ENCODE peak calls at places on chromosomes 13 and 19, in seven cellular contexts. M is thoracic aorta; J is cardiac muscle cell; K is aorta; X is uterus; D is adrenal gland; U is CD4-positive, CD25-positive, alpha-beta regulatory T cell. H is an unnamed sample.

GRCh38 chr19:52520013-52520412 is 7.5 kb upstream of the ZNF808 start:
- DNase-seq in X (no peak), U (no peak), D (no peak), M (no peak), J (no peak), K (no peak), H (no peak)

GRCh38 chr19:34145741-34146202 is 26.5 kb upstream of the LSM14A start:
- DNase-seq in U (peak; percentile 73), M (no peak), K (no peak), J (peak; percentile 70), D (peak; percentile 24), X (peak; percentile 23), H (no peak)

GRCh38 chr19:18833141-18833476 is 1.4 kb downstream of the UPF1 start:
- DNase-seq in J (no peak), U (no peak), D (no peak), M (no peak), X (no peak), K (no peak), H (no peak)

GRCh38 chr19:44927746-44928145 is 13.3 kb downstream of the APOC1 start:
- DNase-seq in U (no peak), K (no peak), D (no peak), X (no peak), M (no peak), J (peak; percentile 96), H (no peak)

GRCh38 chr13:29465741-29466293 is 129.7 kb downstream of the SLC7A1 start:
- DNase-seq in D (no peak), U (no peak), X (peak; percentile 51), K (no peak), M (no peak), J (peak; percentile 73), H (no peak)

GRCh38 chr13:111480976-111481375 is 160.5 kb downstream of the TEX29 start:
- DNase-seq in X (no peak), U (no peak), J (no peak), M (no peak), K (no peak), D (no peak), H (peak; percentile 19)

GRCh38 chr13:31204592-31204991 is 4.8 kb downstream of the B3GLCT start:
- DNase-seq in J (peak; percentile 61), D (no peak), X (no peak), U (peak; percentile 48), M (no peak), K (no peak), H (no peak)

GRCh38 chr13:25660996-25661395 is 289.2 kb downstream of the ATP8A2 start:
- DNase-seq in K (no peak), X (no peak), U (no peak), J (no peak), D (no peak), M (no peak), H (no peak)

GRCh38 chr13:95676775-95677563 is at the start of gene DNAJC3:
- DNase-seq in U (peak; percentile 99), X (peak; percentile 99), M (peak; percentile 91), D (peak; percentile 99), K (peak; percentile 100), J (peak; percentile 99), H (peak; percentile 98)

GRCh38 chr13:32036762-32037161 is 5.2 kb downstream of the FRY start:
- DNase-seq in X (no peak), D (no peak), M (no peak), K (no peak), J (no peak), U (no peak), H (no peak)

GRCh38 chr19:49427855-49428546 is 2.8 kb downstream of the GFY start:
- DNase-seq in J (no peak), X (no peak), K (no peak), U (peak; percentile 35), D (no peak), M (no peak), H (no peak)

GRCh38 chr13:67278230-67278629 is 48.1 kb upstream of the PCDH9 start:
- DNase-seq in M (no peak), U (no peak), K (no peak), J (peak; percentile 83), X (no peak), D (no peak), H (no peak)

GRCh38 chr13:67281476-67281875 is 51.3 kb upstream of the PCDH9 start:
- DNase-seq in K (no peak), D (no peak), U (no peak), J (no peak), M (no peak), X (no peak), H (no peak)

GRCh38 chr13:67285611-67286010 is 55.5 kb upstream of the PCDH9 start:
- DNase-seq in U (no peak), D (no peak), K (no peak), M (no peak), X (no peak), J (no peak), H (no peak)

GRCh38 chr13:67283602-67284001 is 53.5 kb upstream of the PCDH9 start:
- DNase-seq in U (no peak), D (no peak), X (no peak), M (no peak), K (no peak), J (peak; percentile 10), H (no peak)
- H3K27ac ChIP-seq in U (no peak overlapping the region), D (no peak overlapping the region), X (no peak overlapping the region), M (no peak overlapping the region), K (no peak overlapping the region), J (no peak overlapping the region), H (no peak overlapping the region)

DNA sequence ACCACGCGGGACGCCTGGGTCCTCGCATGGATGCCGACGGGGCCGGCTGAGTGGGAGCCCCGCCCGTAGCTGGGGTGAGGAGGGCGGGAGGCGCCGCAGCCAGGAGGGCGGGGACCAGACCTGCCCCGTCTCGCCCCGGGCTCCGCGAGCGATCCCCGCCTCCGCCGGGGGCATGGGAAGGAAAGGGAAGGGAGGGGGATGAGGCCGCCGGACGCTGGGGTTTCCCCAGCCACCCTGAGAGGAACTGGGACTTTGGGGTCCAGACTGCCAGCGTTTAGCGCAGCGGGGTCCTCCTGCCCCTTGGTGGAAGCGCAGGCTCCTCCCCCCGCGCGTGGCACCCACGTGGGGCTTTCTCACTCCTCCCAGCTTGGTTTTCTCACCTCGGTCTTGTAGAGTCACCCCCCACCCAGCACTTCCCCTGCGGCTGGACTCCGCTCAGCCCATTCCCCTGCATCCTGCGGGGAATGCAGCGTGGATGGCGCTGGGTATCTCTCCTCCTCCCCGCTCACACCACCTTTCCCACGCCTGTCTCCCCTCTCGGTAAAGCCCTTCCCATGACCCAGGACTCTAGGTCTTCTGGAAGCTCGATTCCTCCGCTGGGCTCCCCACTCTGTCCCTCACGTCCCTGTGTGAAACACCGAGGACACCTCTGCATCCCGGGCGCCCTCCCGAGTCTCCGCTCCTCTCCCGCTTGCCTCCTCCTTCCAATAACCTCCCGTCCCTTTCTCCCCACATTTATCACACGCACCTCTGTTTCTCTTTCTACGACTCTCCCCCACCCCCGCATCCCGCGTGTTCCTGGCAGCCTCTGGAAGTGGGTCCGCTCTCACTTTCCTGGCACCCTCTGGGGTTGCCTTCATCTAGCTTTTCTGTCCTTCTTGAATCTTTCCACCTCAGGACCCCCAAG is 2.1 kb downstream of the TGFB1 start:
- DNase-seq in D (peak; percentile 61), K (peak; percentile 82), U (peak; percentile 87), X (peak; percentile 66), J (peak; percentile 63), M (no peak), H (no peak)
- H3K4me1 ChIP-seq in D (peaks cover 17% of the 10 kb centered on the region), K (no peaks in the 10 kb centered on the region), U (peaks cover 62% of the 10 kb centered on the region), X (no peaks in the 10 kb centered on the region), J (no peaks in the 10 kb centered on the region), M (peaks cover 20% of the 10 kb centered on the region), H (peaks cover 4% of the 10 kb centered on the region)

GRCh38 chr13:77696006-77696862 is 1.3 kb upstream of the SLAIN1 start:
- DNase-seq in K (no peak), M (no peak), J (no peak), X (no peak), U (peak; percentile 27), D (no peak), H (no peak)

GRCh38 chr13:77693449-77693940 is 4.0 kb upstream of the SLAIN1 start:
- DNase-seq in D (no peak), X (no peak), K (no peak), M (no peak), J (no peak), U (no peak), H (no peak)

GRCh38 chr13:77691871-77692270 is 5.6 kb upstream of the SLAIN1 start:
- DNase-seq in K (no peak), J (no peak), U (no peak), X (no peak), D (no peak), M (no peak), H (no peak)

GRCh38 chr13:77696863-77697207 is 652 bp upstream of the SLAIN1 start:
- DNase-seq in J (no peak), X (no peak), U (no peak), D (no peak), K (no peak), M (no peak), H (no peak)

GRCh38 chr13:77692746-77693448 is 4.6 kb upstream of the SLAIN1 start:
- DNase-seq in M (no peak), D (no peak), X (no peak), K (no peak), J (no peak), U (no peak), H (no peak)
- H3K27ac ChIP-seq in M (no peak overlapping the region), D (no peak overlapping the region), X (no peak overlapping the region), K (no peak overlapping the region), J (no peak overlapping the region), U (no peak overlapping the region), H (no peak overlapping the region)

DNA sequence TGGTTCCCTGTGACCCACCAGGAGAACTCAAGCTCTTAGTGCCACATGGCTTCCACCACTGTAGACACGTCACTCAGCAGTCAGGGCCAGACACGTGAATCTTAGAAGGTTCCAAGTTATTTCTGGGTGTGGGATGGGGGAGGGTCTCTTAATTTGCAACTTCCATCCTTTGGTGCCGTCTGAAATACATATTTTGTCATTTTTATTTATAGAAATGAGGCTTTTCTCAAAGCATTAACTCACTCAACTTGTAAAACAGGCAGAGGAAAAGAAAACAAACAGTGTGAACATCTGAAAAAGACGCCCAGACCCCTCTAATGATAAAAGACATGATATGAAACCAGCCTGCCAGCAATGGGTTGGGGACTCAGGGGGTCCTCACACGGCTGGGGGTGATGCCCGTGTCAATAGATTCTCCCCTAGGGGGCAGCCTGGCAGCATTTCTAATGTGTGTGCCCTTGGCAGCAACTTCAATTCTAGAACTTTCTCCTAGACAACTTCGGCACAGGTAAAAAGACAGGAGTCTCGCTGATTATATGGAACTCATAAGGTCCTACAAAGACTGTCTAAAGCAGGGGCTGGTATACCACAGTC is 15.4 kb downstream of the PIP5K1C start:
- DNase-seq in U (no peak), X (no peak), D (no peak), K (no peak), J (no peak), M (no peak), H (no peak)
- H3K4me1 ChIP-seq in U (peaks cover 17% of the 10 kb centered on the region), X (peaks cover 5% of the 10 kb centered on the region), D (no peaks in the 10 kb centered on the region), K (no peaks in the 10 kb centered on the region), J (peaks cover 5% of the 10 kb centered on the region), M (peaks cover 59% of the 10 kb centered on the region), H (no peaks in the 10 kb centered on the region)

DNA sequence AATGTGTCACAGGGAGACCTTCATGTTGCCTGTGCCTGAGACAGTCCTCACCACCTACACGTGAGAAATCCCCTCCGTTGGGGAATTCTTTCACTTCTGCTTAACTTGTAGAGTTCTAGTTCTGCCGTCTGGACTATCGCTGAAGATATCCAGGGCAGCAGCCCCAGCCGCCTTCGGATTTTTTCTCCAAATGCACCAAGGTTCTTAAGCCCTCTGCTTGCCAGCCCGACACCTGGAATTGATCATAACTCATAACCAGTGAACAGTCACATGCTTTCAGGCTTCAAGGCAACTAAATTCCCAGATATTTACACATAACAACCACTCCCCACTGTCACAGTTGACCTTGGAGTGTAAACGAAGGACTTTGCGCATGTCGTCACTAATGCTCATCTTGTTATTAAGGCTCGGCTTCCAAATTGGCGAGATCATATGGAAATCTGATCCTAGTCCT is 114.4 kb downstream of the RAB20 start:
- DNase-seq in D (no peak), J (no peak), M (no peak), K (no peak), X (peak; percentile 14), U (no peak), H (no peak)
- H3K27ac ChIP-seq in D (no peak overlapping the region), J (no peak overlapping the region), M (no peak overlapping the region), K (no peak overlapping the region), X (no peak overlapping the region), U (no peak overlapping the region), H (peak overlapping the region; percentile 95)

H was measured in RWPE2.